ENCODE peak calls at places on chromosomes 2 and 18, in seven cellular contexts. W, U, K, G, B, J and M are unnamed samples.

GRCh38 chr2:152587187-152587947 is 129.9 kb downstream of the PRPF40A start:
- DNase-seq in W (no peak), U (peak), K (peak), G (no peak), B (no peak), J (no peak), M (no peak)

GRCh38 chr2:120661551-120661950 is 74.1 kb upstream of the GLI2 start:
- DNase-seq in W (no peak), U (no peak), K (no peak), G (no peak), B (no peak), J (peak), M (peak)

GRCh38 chr2:194745532-194746146 is 911.4 kb upstream of the SLC39A10 start:
- DNase-seq in W (no peak), U (peak), K (no peak), G (no peak), B (no peak), J (no peak), M (no peak)

GRCh38 chr18:59665057-59666007 is 31.9 kb downstream of the CCBE1 start:
- DNase-seq in W (no peak), U (peak), K (peak), G (no peak), B (no peak), J (no peak), M (no peak)

GRCh38 chr2:96873651-96874096 is 3.8 kb upstream of the SEMA4C start:
- DNase-seq in W (no peak), U (no peak), K (no peak), G (peak), B (no peak), J (no peak), M (peak)

GRCh38 chr2:43230481-43230880 is 4.1 kb upstream of the ZFP36L2 start:
- DNase-seq in W (no peak), U (no peak), K (no peak), G (peak), B (no peak), J (no peak), M (no peak)

GRCh38 chr18:75854808-75855207 is 427.3 kb upstream of the SMIM21 start:
- DNase-seq in W (no peak), U (no peak), K (no peak), G (no peak), B (no peak), J (no peak), M (no peak)

GRCh38 chr2:189876271-189876670 is 92.0 kb downstream of the PMS1 start:
- DNase-seq in W (no peak), U (no peak), K (no peak), G (no peak), B (no peak), J (no peak), M (no peak)

GRCh38 chr2:237025090-237025865 is 60.4 kb upstream of the COPS8 start:
- DNase-seq in W (peak), U (peak), K (peak), G (no peak), B (no peak), J (no peak), M (no peak)

GRCh38 chr2:241777167-241777685 is 604 bp downstream of the GAL3ST2 start:
- DNase-seq in W (peak), U (no peak), K (no peak), G (peak), B (no peak), J (peak), M (no peak)

GRCh38 chr18:62370386-62370785 is 45.3 kb downstream of the TNFRSF11A start:
- DNase-seq in W (no peak), U (no peak), K (no peak), G (no peak), B (no peak), J (no peak), M (no peak)

GRCh38 chr18:39732918-39733317 is 2167.3 kb upstream of the CELF4 start:
- DNase-seq in W (no peak), U (no peak), K (no peak), G (no peak), B (no peak), J (no peak), M (no peak)

GRCh38 chr2:138974651-138975050 is 194.5 kb upstream of the NXPH2 start:
- DNase-seq in W (no peak), U (peak), K (no peak), G (no peak), B (no peak), J (no peak), M (no peak)

GRCh38 chr18:6747646-6748045 is 18.1 kb downstream of the ARHGAP28 start:
- DNase-seq in W (no peak), U (peak), K (peak), G (no peak), B (no peak), J (no peak), M (no peak)

GRCh38 chr2:197075754-197076337 is 149.3 kb upstream of the PGAP1 start:
- DNase-seq in W (no peak), U (no peak), K (no peak), G (no peak), B (no peak), J (no peak), M (no peak)

GRCh38 chr2:168233726-168234406 is 13.5 kb downstream of the STK39 start:
- DNase-seq in W (no peak), U (no peak), K (peak), G (no peak), B (no peak), J (no peak), M (no peak)

GRCh38 chr18:76252880-76253279 is 242.2 kb downstream of the ZNF516 start:
- DNase-seq in W (no peak), U (peak), K (peak), G (no peak), B (no peak), J (no peak), M (no peak)

GRCh38 chr2:239307221-239307569 is 93.6 kb downstream of the HDAC4 start:
- DNase-seq in W (no peak), U (no peak), K (no peak), G (peak), B (no peak), J (no peak), M (peak)

GRCh38 chr2:33134086-33134763 is 187.5 kb downstream of the LTBP1 start:
- DNase-seq in W (no peak), U (peak), K (peak), G (no peak), B (no peak), J (no peak), M (peak)

GRCh38 chr18:26532367-26533340 is 15.7 kb downstream of the KCTD1 start:
- DNase-seq in W (no peak), U (no peak), K (peak), G (no peak), B (no peak), J (no peak), M (no peak)

GRCh38 chr18:54684786-54685185 is 93.7 kb downstream of the DYNAP start:
- DNase-seq in W (no peak), U (peak), K (no peak), G (no peak), B (no peak), J (no peak), M (no peak)

GRCh38 chr2:27270680-27271079 is 4.6 kb upstream of the DNAJC5G start:
- DNase-seq in W (no peak), U (no peak), K (no peak), G (no peak), B (no peak), J (no peak), M (no peak)

GRCh38 chr2:237408280-237408679 is 5.7 kb downstream of the COL6A3 start:
- DNase-seq in W (no peak), U (peak), K (peak), G (no peak), B (no peak), J (no peak), M (no peak)

GRCh38 chr2:28366496-28367282 is 26.0 kb upstream of the FOSL2 start:
- DNase-seq in W (no peak), U (no peak), K (no peak), G (peak), B (peak), J (no peak), M (no peak)

GRCh38 chr2:25286025-25286400 is 55.7 kb downstream of the DNMT3A start:
- DNase-seq in W (no peak), U (no peak), K (no peak), G (peak), B (peak), J (no peak), M (peak)

GRCh38 chr18:59455728-59456276 is 96.7 kb upstream of the LMAN1 start:
- DNase-seq in W (no peak), U (no peak), K (no peak), G (no peak), B (no peak), J (no peak), M (no peak)